ENCODE peak calls at places on chromosomes 5 and 9, in seven cellular contexts. One of them, this sample, is unnamed.

GRCh38 chr5:32642276-32643002 is 57.1 kb downstream of the SUB1 start:
- DNase-seq in left lung: no peak
- DNase-seq in Peyer's patch: no peak
- DNase-seq in AG09319: no peak
- DNase-seq in HS-5: peak
- DNase-seq in epithelial cell of proximal tubule: no peak
- DNase-seq in activated CD4-positive, alpha-beta T cell treated with anti-CD3 and anti-CD28 coated beads for 24 hours: no peak
- DNase-seq in this sample: no peak

GRCh38 chr9:130443456-130443801 is 1.3 kb upstream of the ASS1 start:
- DNase-seq in left lung: no peak
- DNase-seq in Peyer's patch: no peak
- DNase-seq in AG09319: no peak
- DNase-seq in HS-5: no peak
- DNase-seq in epithelial cell of proximal tubule: no peak
- DNase-seq in activated CD4-positive, alpha-beta T cell treated with anti-CD3 and anti-CD28 coated beads for 24 hours: no peak
- DNase-seq in this sample: no peak

GRCh38 chr5:177498013-177498847 is 826 bp upstream of the PDLIM7 start:
- DNase-seq in left lung: peak
- DNase-seq in Peyer's patch: no peak
- DNase-seq in AG09319: no peak
- DNase-seq in HS-5: no peak
- DNase-seq in epithelial cell of proximal tubule: no peak
- DNase-seq in activated CD4-positive, alpha-beta T cell treated with anti-CD3 and anti-CD28 coated beads for 24 hours: no peak
- DNase-seq in this sample: no peak

GRCh38 chr5:9108156-9108555 is 437.7 kb downstream of the SEMA5A start:
- DNase-seq in left lung: no peak
- DNase-seq in Peyer's patch: no peak
- DNase-seq in AG09319: peak
- DNase-seq in HS-5: no peak
- DNase-seq in epithelial cell of proximal tubule: no peak
- DNase-seq in activated CD4-positive, alpha-beta T cell treated with anti-CD3 and anti-CD28 coated beads for 24 hours: no peak
- DNase-seq in this sample: no peak

GRCh38 chr9:111107141-111107540 is 68.9 kb upstream of the LPAR1 start:
- DNase-seq in left lung: no peak
- DNase-seq in Peyer's patch: no peak
- DNase-seq in AG09319: no peak
- DNase-seq in HS-5: no peak
- DNase-seq in epithelial cell of proximal tubule: no peak
- DNase-seq in activated CD4-positive, alpha-beta T cell treated with anti-CD3 and anti-CD28 coated beads for 24 hours: no peak
- DNase-seq in this sample: no peak

GRCh38 chr5:149615976-149616375 is 34.7 kb downstream of the ARHGEF37 start:
- DNase-seq in left lung: no peak
- DNase-seq in Peyer's patch: no peak
- DNase-seq in AG09319: no peak
- DNase-seq in HS-5: no peak
- DNase-seq in epithelial cell of proximal tubule: no peak
- DNase-seq in activated CD4-positive, alpha-beta T cell treated with anti-CD3 and anti-CD28 coated beads for 24 hours: no peak
- DNase-seq in this sample: no peak

GRCh38 chr5:176619203-176619568 is 9.2 kb upstream of the GPRIN1 start:
- DNase-seq in left lung: peak
- DNase-seq in Peyer's patch: peak
- DNase-seq in AG09319: peak
- DNase-seq in HS-5: no peak
- DNase-seq in epithelial cell of proximal tubule: no peak
- DNase-seq in activated CD4-positive, alpha-beta T cell treated with anti-CD3 and anti-CD28 coated beads for 24 hours: peak
- DNase-seq in this sample: peak

GRCh38 chr9:80701061-80701460 is 988.3 kb downstream of the TLE1 start:
- DNase-seq in left lung: no peak
- DNase-seq in Peyer's patch: no peak
- DNase-seq in AG09319: no peak
- DNase-seq in HS-5: no peak
- DNase-seq in epithelial cell of proximal tubule: no peak
- DNase-seq in activated CD4-positive, alpha-beta T cell treated with anti-CD3 and anti-CD28 coated beads for 24 hours: no peak
- DNase-seq in this sample: no peak

GRCh38 chr9:32502459-32502858 is 23.5 kb downstream of the RIGI start:
- DNase-seq in left lung: no peak
- DNase-seq in Peyer's patch: no peak
- DNase-seq in AG09319: no peak
- DNase-seq in HS-5: peak
- DNase-seq in epithelial cell of proximal tubule: peak
- DNase-seq in activated CD4-positive, alpha-beta T cell treated with anti-CD3 and anti-CD28 coated beads for 24 hours: no peak
- DNase-seq in this sample: no peak

GRCh38 chr5:90855296-90855990 is 296.8 kb downstream of the ADGRV1 start:
- DNase-seq in left lung: no peak
- DNase-seq in Peyer's patch: no peak
- DNase-seq in AG09319: no peak
- DNase-seq in HS-5: no peak
- DNase-seq in epithelial cell of proximal tubule: no peak
- DNase-seq in activated CD4-positive, alpha-beta T cell treated with anti-CD3 and anti-CD28 coated beads for 24 hours: no peak
- DNase-seq in this sample: no peak

GRCh38 chr9:126474201-126474765 is 139.4 kb upstream of the LMX1B start:
- DNase-seq in left lung: no peak
- DNase-seq in Peyer's patch: no peak
- DNase-seq in AG09319: no peak
- DNase-seq in HS-5: peak
- DNase-seq in epithelial cell of proximal tubule: no peak
- DNase-seq in activated CD4-positive, alpha-beta T cell treated with anti-CD3 and anti-CD28 coated beads for 24 hours: no peak
- DNase-seq in this sample: no peak

GRCh38 chr9:119802621-119803020 is 433.4 kb upstream of the BRINP1 start:
- DNase-seq in left lung: no peak
- DNase-seq in Peyer's patch: no peak
- DNase-seq in AG09319: peak
- DNase-seq in HS-5: no peak
- DNase-seq in epithelial cell of proximal tubule: no peak
- DNase-seq in activated CD4-positive, alpha-beta T cell treated with anti-CD3 and anti-CD28 coated beads for 24 hours: no peak
- DNase-seq in this sample: no peak

GRCh38 chr9:138020120-138020794 is 142.7 kb downstream of the CACNA1B start:
- DNase-seq in left lung: no peak
- DNase-seq in Peyer's patch: no peak
- DNase-seq in AG09319: no peak
- DNase-seq in HS-5: no peak
- DNase-seq in epithelial cell of proximal tubule: no peak
- DNase-seq in activated CD4-positive, alpha-beta T cell treated with anti-CD3 and anti-CD28 coated beads for 24 hours: no peak
- DNase-seq in this sample: no peak

GRCh38 chr9:98619788-98620187 is 88.9 kb downstream of the GABBR2 start:
- DNase-seq in left lung: no peak
- DNase-seq in Peyer's patch: no peak
- DNase-seq in AG09319: no peak
- DNase-seq in HS-5: no peak
- DNase-seq in epithelial cell of proximal tubule: no peak
- DNase-seq in activated CD4-positive, alpha-beta T cell treated with anti-CD3 and anti-CD28 coated beads for 24 hours: no peak
- DNase-seq in this sample: no peak

GRCh38 chr5:6359941-6360683 is 18.2 kb downstream of the MED10 start:
- DNase-seq in left lung: no peak
- DNase-seq in Peyer's patch: no peak
- DNase-seq in AG09319: no peak
- DNase-seq in HS-5: no peak
- DNase-seq in epithelial cell of proximal tubule: no peak
- DNase-seq in activated CD4-positive, alpha-beta T cell treated with anti-CD3 and anti-CD28 coated beads for 24 hours: no peak
- DNase-seq in this sample: no peak

GRCh38 chr5:131821221-131821620 is 24.4 kb upstream of the FNIP1 start:
- DNase-seq in left lung: no peak
- DNase-seq in Peyer's patch: no peak
- DNase-seq in AG09319: no peak
- DNase-seq in HS-5: no peak
- DNase-seq in epithelial cell of proximal tubule: no peak
- DNase-seq in activated CD4-positive, alpha-beta T cell treated with anti-CD3 and anti-CD28 coated beads for 24 hours: no peak
- DNase-seq in this sample: no peak

GRCh38 chr9:136808781-136809158 is 1.0 kb downstream of the RABL6 start:
- DNase-seq in left lung: no peak
- DNase-seq in Peyer's patch: no peak
- DNase-seq in AG09319: no peak
- DNase-seq in HS-5: no peak
- DNase-seq in epithelial cell of proximal tubule: no peak
- DNase-seq in activated CD4-positive, alpha-beta T cell treated with anti-CD3 and anti-CD28 coated beads for 24 hours: no peak
- DNase-seq in this sample: no peak

This sample was measured in T-helper 2 cell treated with Interferon-gamma antibody and Interleukin-4, amounts not matched to agents 5 μg/mL and 100 μg/mL, for 36 hours.